ENCODE peak calls at places on chromosomes 6 and 20, in nine cellular contexts. M is AG10803; R is CD8-positive, alpha-beta T cell; V is esophagus squamous epithelium; F is H7; T is AG04450; O is upper lobe of right lung; E is SJSA1; C is left ventricle myocardium inferior. W is an unnamed sample.

GRCh38 chr6:24283043-24283985 is 74.5 kb downstream of the DCDC2 start:
- DNase-seq in M (peak; percentile 57), R (peak; percentile 21), V (no peak), F (peak; percentile 66), T (no peak), O (no peak), E (peak; percentile 74), C (peak; percentile 60), W (peak; percentile 45)

GRCh38 chr6:49333345-49334120 is 129.5 kb downstream of the MMUT start:
- DNase-seq in M (no peak), R (no peak), V (no peak), F (no peak), T (no peak), O (no peak), E (no peak), C (no peak), W (no peak)

GRCh38 chr20:17961600-17961965 is 7.0 kb downstream of the SNX5 start:
- DNase-seq in M (peak; percentile 46), R (no peak), V (no peak), F (no peak), T (no peak), O (no peak), E (no peak), C (no peak), W (no peak)

GRCh38 chr20:35342154-35342769 is 50.0 kb upstream of the FAM83C start:
- DNase-seq in M (no peak), R (no peak), V (no peak), F (no peak), T (no peak), O (no peak), E (no peak), C (no peak), W (no peak)

GRCh38 chr20:775679-776135 is 7.4 kb upstream of the SLC52A3 start:
- DNase-seq in M (no peak), R (no peak), V (no peak), F (peak; percentile 88), T (no peak), O (no peak), E (no peak), C (no peak), W (no peak)

GRCh38 chr6:37056439-37057127 is 51.1 kb downstream of the FGD2 start:
- DNase-seq in M (peak; percentile 32), R (no peak), V (no peak), F (peak; percentile 81), T (no peak), O (no peak), E (peak; percentile 83), C (no peak), W (no peak)

GRCh38 chr6:30071081-30071818 is 4.3 kb downstream of the PPP1R11 start:
- DNase-seq in M (peak; percentile 21), R (peak; percentile 30), V (no peak), F (peak; percentile 83), T (no peak), O (peak; percentile 63), E (no peak), C (peak; percentile 40), W (no peak)

GRCh38 chr20:2460752-2461424 is 9.7 kb downstream of the SNRPB start:
- DNase-seq in M (no peak), R (no peak), V (no peak), F (no peak), T (no peak), O (no peak), E (no peak), C (no peak), W (no peak)

GRCh38 chr6:63440057-63440456 is 120.3 kb upstream of the LGSN start:
- DNase-seq in M (no peak), R (no peak), V (no peak), F (peak; percentile 14), T (no peak), O (no peak), E (no peak), C (no peak), W (no peak)

GRCh38 chr20:63497946-63498935 is 642 bp downstream of the EEF1A2 start:
- DNase-seq in M (peak; percentile 30), R (peak; percentile 3), V (no peak), F (peak; percentile 89), T (no peak), O (peak; percentile 69), E (peak; percentile 26), C (peak; percentile 68), W (no peak)

GRCh38 chr20:50191566-50192363 is 1.1 kb downstream of the CEBPB start:
- DNase-seq in M (peak; percentile 43), R (peak; percentile 52), V (peak; percentile 27), F (peak; percentile 90), T (no peak), O (peak; percentile 80), E (peak; percentile 76), C (peak; percentile 44), W (peak; percentile 60)

GRCh38 chr6:113356139-113356538 is 501.0 kb upstream of the MARCKS start:
- DNase-seq in M (peak; percentile 43), R (no peak), V (no peak), F (no peak), T (no peak), O (no peak), E (no peak), C (no peak), W (no peak)

GRCh38 chr6:89680150-89680549 is 41.6 kb upstream of the LYRM2 start:
- DNase-seq in M (no peak), R (no peak), V (no peak), F (no peak), T (no peak), O (no peak), E (no peak), C (no peak), W (no peak)

GRCh38 chr6:18261877-18262276 is 2.5 kb downstream of the DEK start:
- DNase-seq in M (no peak), R (no peak), V (no peak), F (no peak), T (no peak), O (no peak), E (no peak), C (no peak), W (no peak)

GRCh38 chr20:8094845-8095244 is 37.2 kb upstream of the PLCB1 start:
- DNase-seq in M (peak; percentile 81), R (no peak), V (no peak), F (no peak), T (no peak), O (no peak), E (no peak), C (no peak), W (no peak)

GRCh38 chr6:169868458-169868857 is 117.0 kb downstream of the ERMARD start:
- DNase-seq in M (no peak), R (peak; percentile 51), V (no peak), F (peak; percentile 66), T (no peak), O (peak; percentile 70), E (no peak), C (peak; percentile 55), W (peak; percentile 74)

GRCh38 chr20:37378785-37379598 is 33.1 kb downstream of the SRC start:
- DNase-seq in M (peak; percentile 19), R (no peak), V (no peak), F (peak; percentile 61), T (no peak), O (peak; percentile 61), E (peak; percentile 33), C (no peak), W (no peak)

GRCh38 chr6:39225543-39225942 is 3.7 kb downstream of the KCNK5 start:
- DNase-seq in M (no peak), R (no peak), V (no peak), F (peak; percentile 83), T (no peak), O (no peak), E (no peak), C (no peak), W (no peak)
- H3K4me3 ChIP-seq in M (no peak overlapping the region), R (no peak overlapping the region), V (no peak overlapping the region), F (no peak overlapping the region), T (no peak overlapping the region), O (peak overlapping the region; percentile 64), E (no peak overlapping the region), C (no peak overlapping the region), W (no peak overlapping the region)

GRCh38 chr6:151393410-151393809 is 2.1 kb upstream of the ZBTB2 start:
- DNase-seq in M (no peak), R (no peak), V (no peak), F (no peak), T (no peak), O (no peak), E (no peak), C (no peak), W (no peak)
- H3K4me3 ChIP-seq in M (no peak overlapping the region), R (no peak overlapping the region), V (no peak overlapping the region), F (no peak overlapping the region), T (no peak overlapping the region), O (no peak overlapping the region), E (no peak overlapping the region), C (peak overlapping the region; percentile 96), W (no peak overlapping the region)

DNA sequence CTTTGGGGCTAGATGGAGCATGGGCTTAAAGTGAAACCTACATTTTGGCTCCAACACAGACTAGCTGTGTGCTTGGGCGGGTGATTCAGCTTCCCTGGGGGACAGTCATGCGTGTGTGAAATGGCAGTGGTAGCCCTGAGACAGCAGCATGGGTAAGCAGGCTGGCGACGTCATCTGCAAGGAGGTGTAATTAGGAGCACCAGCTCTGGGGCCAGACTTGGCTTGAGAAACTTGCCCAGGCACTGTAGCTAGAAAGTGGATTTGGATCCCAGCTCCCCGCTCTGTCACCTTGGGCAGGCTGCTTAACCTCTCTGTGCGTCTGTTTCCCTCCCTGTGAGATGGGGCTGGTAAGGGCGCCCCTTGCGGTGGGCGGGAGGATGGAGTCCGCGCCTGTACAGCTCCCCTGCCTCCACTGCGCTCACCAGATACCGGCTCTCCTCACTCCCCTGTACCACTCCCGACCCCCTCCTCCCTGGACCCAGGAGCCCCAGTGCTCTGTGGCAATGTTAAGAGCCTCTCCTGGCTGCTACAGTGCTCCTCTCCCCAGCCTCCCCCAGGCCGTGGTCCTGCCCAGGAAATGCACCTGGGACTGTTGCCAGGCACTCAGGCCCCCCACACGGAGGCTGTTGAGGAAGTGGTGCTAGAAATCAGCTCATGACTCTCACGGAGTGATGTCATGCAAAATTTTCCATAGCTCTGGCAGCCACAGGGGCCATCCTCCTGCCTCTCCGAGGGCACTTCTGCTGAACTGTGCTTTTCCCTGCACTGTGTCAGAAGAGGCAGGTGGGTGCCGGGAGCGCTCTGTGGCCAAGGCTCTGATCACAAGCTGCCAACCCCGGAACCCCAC is 44.6 kb downstream of the SYNJ2 start:
- DNase-seq in M (peak; percentile 94), R (peak; percentile 77), V (peak; percentile 23), F (peak; percentile 88), T (peak; percentile 92), O (peak; percentile 81), E (peak; percentile 96), C (peak; percentile 80), W (no peak)
- H3K4me3 ChIP-seq in M (peak overlapping the region; percentile 45), R (peak overlapping the region; percentile 24), V (no peak overlapping the region), F (no peak overlapping the region), T (peak overlapping the region; percentile 3), O (peak overlapping the region; percentile 13), E (peak overlapping the region; percentile 10), C (peak overlapping the region; percentile 48), W (peak overlapping the region; percentile 58)

DNA sequence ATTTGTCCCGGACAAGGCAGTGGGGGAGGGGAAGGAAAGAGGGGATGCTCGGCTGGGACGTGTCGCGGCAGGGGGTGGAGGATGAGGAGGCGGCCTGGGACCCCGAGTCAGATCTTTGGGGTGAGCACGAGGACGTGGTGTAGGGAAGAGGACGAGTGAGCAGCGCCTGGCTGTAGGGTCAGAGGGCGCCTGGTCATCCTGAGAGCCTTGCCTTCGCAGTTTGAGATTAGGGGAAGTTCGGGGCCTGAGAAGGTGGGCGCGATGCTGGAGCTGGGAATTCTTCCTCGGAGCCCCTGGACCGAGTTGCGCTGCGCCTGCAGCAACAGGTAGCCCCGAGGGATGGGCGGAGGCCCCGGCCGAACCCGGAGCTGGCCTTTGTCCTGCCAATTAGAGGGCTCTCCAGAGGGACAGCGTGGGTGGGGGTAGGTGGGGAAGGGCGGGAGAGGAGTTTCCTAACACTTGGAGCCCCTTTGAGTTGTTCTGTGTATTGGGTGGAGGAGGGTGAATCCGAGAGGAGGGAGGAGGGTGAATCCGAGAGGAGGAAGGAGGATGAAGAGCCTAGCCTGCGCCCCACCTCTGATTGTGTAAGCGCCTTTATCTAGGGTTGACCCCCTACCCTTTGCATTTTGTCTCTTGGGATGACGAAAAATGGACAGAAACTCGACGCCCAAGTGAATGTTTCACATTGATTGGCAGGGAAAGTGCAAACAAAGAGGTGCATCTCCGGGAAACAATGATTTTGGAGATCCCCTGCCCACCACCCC is 72.1 kb downstream of the SOX4 start:
- DNase-seq in M (no peak), R (no peak), V (no peak), F (peak; percentile 87), T (no peak), O (no peak), E (peak; percentile 11), C (no peak), W (no peak)
- H3K4me3 ChIP-seq in M (peak overlapping the region; percentile 49), R (no peak overlapping the region), V (peak overlapping the region; percentile 28), F (peak overlapping the region; percentile 73), T (peak overlapping the region; percentile 81), O (peak overlapping the region; percentile 56), E (peak overlapping the region; percentile 37), C (peak overlapping the region; percentile 76), W (peak overlapping the region; percentile 90)